ENCODE peak calls at places on chromosome 2, in ten cellular contexts. F is breast epithelium, E is Calu3, A is esophagus squamous epithelium, U is AG09309, O is MM.1S, G is SK-N-SH, P is left ventricle myocardium superior, Q is substantia nigra, L is T-helper 1 cell. H is an unnamed sample.

GRCh38 chr2:201363857-201364560 is 6.9 kb upstream of the FLACC1 start:
- DNase-seq in F (no peak), E (peak), A (no peak), U (peak), O (peak), G (peak), P (no peak), Q (no peak), L (no peak), H (peak)

GRCh38 chr2:88350641-88351601 is 101.6 kb downstream of the FOXI3 start:
- DNase-seq in F (peak), E (peak), A (no peak), U (no peak), O (peak), G (peak), P (peak), Q (peak), L (peak), H (peak)

GRCh38 chr2:69578201-69578555 is 65.4 kb downstream of the AAK1 start:
- DNase-seq in F (no peak), E (no peak), A (no peak), U (no peak), O (no peak), G (no peak), P (no peak), Q (no peak), L (no peak), H (no peak)

GRCh38 chr2:59857109-59857508 is 696.3 kb downstream of the BCL11A start:
- DNase-seq in F (no peak), E (no peak), A (no peak), U (no peak), O (no peak), G (no peak), P (no peak), Q (no peak), L (no peak), H (no peak)

GRCh38 chr2:25400576-25401241 is 59.0 kb upstream of the DNMT3A start:
- DNase-seq in F (no peak), E (no peak), A (no peak), U (no peak), O (no peak), G (no peak), P (no peak), Q (no peak), L (no peak), H (no peak)

GRCh38 chr2:238404406-238405216 is 22.1 kb upstream of the ASB1 start:
- DNase-seq in F (no peak), E (no peak), A (no peak), U (no peak), O (no peak), G (no peak), P (no peak), Q (no peak), L (no peak), H (no peak)

GRCh38 chr2:174072069-174072468 is 106.9 kb upstream of the SP3 start:
- DNase-seq in F (no peak), E (no peak), A (no peak), U (no peak), O (no peak), G (no peak), P (no peak), Q (no peak), L (no peak), H (no peak)

GRCh38 chr2:98828793-98829371 is 98.0 kb upstream of the MGAT4A start:
- DNase-seq in F (no peak), E (no peak), A (no peak), U (no peak), O (no peak), G (no peak), P (no peak), Q (no peak), L (no peak), H (no peak)

GRCh38 chr2:97654791-97655190 is 8.9 kb downstream of the COX5B start:
- DNase-seq in F (no peak), E (no peak), A (no peak), U (no peak), O (no peak), G (no peak), P (no peak), Q (no peak), L (no peak), H (no peak)

GRCh38 chr2:113676651-113677050 is 49.6 kb downstream of the RABL2A start:
- DNase-seq in F (no peak), E (no peak), A (no peak), U (no peak), O (no peak), G (no peak), P (no peak), Q (no peak), L (no peak), H (no peak)

GRCh38 chr2:181528441-181528840 is 71.3 kb downstream of the ITGA4 start:
- DNase-seq in F (no peak), E (no peak), A (no peak), U (no peak), O (no peak), G (peak), P (no peak), Q (no peak), L (no peak), H (no peak)

H was measured in fibroblast of mammary gland.